ENCODE peak calls at places on chromosomes 12 and 14, in seven cellular contexts. P is stimulated activated CD4-positive, alpha-beta T cell treated with anti-CD3 and anti-CD28 coated beads, TNF-alpha, amount 100 ng/mL, for 1 hour; E is NCI-H460; H is NCI-H2081; C is GM10248; S is ACHN; U is lower lobe of right lung. B is an unnamed sample.

GRCh38 chr14:45651906-45652305 is 398.9 kb upstream of the MIS18BP1 start:
- DNase-seq in P (no peak), S (no peak), C (no peak), H (no peak), E (no peak), U (no peak), B (no peak)

GRCh38 chr12:93957870-93958269 is 190.5 kb upstream of the PLXNC1 start:
- DNase-seq in U (no peak), E (no peak), C (no peak), P (no peak), S (no peak), H (no peak), B (no peak)

GRCh38 chr12:65232490-65233077 is 45.9 kb upstream of the MSRB3 start:
- DNase-seq in P (no peak), U (no peak), H (peak), E (peak), C (peak), S (peak), B (no peak)

GRCh38 chr12:106147956-106148355 is 9.2 kb upstream of the NUAK1 start:
- DNase-seq in U (no peak), C (no peak), S (no peak), P (no peak), H (peak), E (no peak), B (peak)

GRCh38 chr14:101508948-101509729 is 52.2 kb upstream of the DIO3 start:
- DNase-seq in C (no peak), S (no peak), E (no peak), H (no peak), P (no peak), U (peak), B (peak)

GRCh38 chr12:24738436-24738835 is 210.5 kb downstream of the BCAT1 start:
- DNase-seq in H (no peak), S (no peak), E (no peak), P (no peak), C (no peak), U (no peak), B (no peak)

GRCh38 chr12:12387521-12387920 is 30.6 kb downstream of the BORCS5 start:
- DNase-seq in S (peak), H (no peak), C (no peak), P (no peak), E (no peak), U (no peak), B (no peak)

GRCh38 chr12:21330682-21331253 is 3.9 kb downstream of the SLCO1A2 start:
- DNase-seq in U (no peak), P (no peak), C (no peak), S (peak), H (peak), E (no peak), B (no peak)

GRCh38 chr12:29208935-29209701 is 60.0 kb downstream of the FAR2 start:
- DNase-seq in S (no peak), H (no peak), U (no peak), E (no peak), P (no peak), C (no peak), B (no peak)

GRCh38 chr12:53352331-53353258 is 16.4 kb upstream of the SP7 start:
- DNase-seq in C (peak), U (peak), E (peak), S (peak), H (peak), P (peak), B (peak)

GRCh38 chr12:32896438-32897275 is at the start of gene PKP2:
- DNase-seq in S (peak), P (no peak), E (no peak), C (peak), H (peak), U (peak), B (peak)

GRCh38 chr14:72559227-72559626 is 334.7 kb downstream of the DPF3 start:
- DNase-seq in S (no peak), C (no peak), U (no peak), H (no peak), P (no peak), E (no peak), B (no peak)

GRCh38 chr12:22658214-22658613 is 33.2 kb downstream of the ETNK1 start:
- DNase-seq in E (no peak), U (no peak), P (no peak), S (peak), C (no peak), H (no peak), B (no peak)

GRCh38 chr12:47590771-47591368 is 115.0 kb downstream of the RPAP3 start:
- DNase-seq in S (no peak), P (no peak), C (no peak), E (no peak), H (no peak), U (no peak), B (no peak)

GRCh38 chr12:131929530-131930456 is 717 bp downstream of the PUS1 start:
- DNase-seq in H (peak), U (no peak), S (peak), C (no peak), E (no peak), P (no peak), B (peak)

GRCh38 chr12:74166096-74166495 is 371.5 kb upstream of the ATXN7L3B start:
- DNase-seq in C (no peak), H (no peak), U (no peak), P (no peak), S (no peak), E (no peak), B (no peak)

GRCh38 chr12:79373896-79374499 is 316.8 kb downstream of the PAWR start:
- DNase-seq in H (peak), E (peak), P (no peak), C (peak), S (peak), U (no peak), B (peak)

GRCh38 chr12:81017792-81018191 is 60.1 kb upstream of the ACSS3 start:
- DNase-seq in C (no peak), E (no peak), H (no peak), U (no peak), P (no peak), S (no peak), B (no peak)

GRCh38 chr12:103198499-103198898 is 241.0 kb downstream of the ASCL1 start:
- DNase-seq in P (no peak), U (no peak), E (no peak), S (no peak), H (no peak), C (no peak), B (no peak)

GRCh38 chr12:53071591-53072551 is 7.3 kb downstream of the SPRYD3 start:
- DNase-seq in S (no peak), U (no peak), P (no peak), C (no peak), E (no peak), H (peak), B (no peak)

GRCh38 chr12:54958048-54958658 is 26.4 kb downstream of the TESPA1 start:
- DNase-seq in P (no peak), U (no peak), E (peak), S (peak), C (peak), H (peak), B (peak)

GRCh38 chr12:107442593-107442992 is 243.0 kb upstream of the PWP1 start:
- DNase-seq in S (no peak), U (no peak), P (no peak), H (no peak), E (no peak), C (no peak), B (no peak)

GRCh38 chr12:64610092-64610659 is at the start of gene RASSF3:
- DNase-seq in S (peak), H (peak), P (peak), C (peak), U (peak), E (peak), B (peak)

B was measured in mucosa of descending colon.